ENCODE peak calls at places on chromosomes 12 and 14, in six cellular contexts. Q is lower lobe of right lung; S is HCT116; J is CD8-positive, alpha-beta T cell; M is A549; Y is upper lobe of right lung. W is an unnamed sample.
A peak's percentile ranks its signal among the peaks of the same experiment; 100 is the strongest.

GRCh38 chr12:51911788-51912711 is 4.7 kb downstream of the ACVRL1 start:
- DNase-seq in Q (peak; percentile 75), S (no peak), J (no peak), M (no peak), Y (peak; percentile 83), W (no peak)

GRCh38 chr12:130936566-130936965 is 17.1 kb upstream of the ADGRD1 start:
- DNase-seq in Q (no peak), S (no peak), J (no peak), M (no peak), Y (no peak), W (no peak)

GRCh38 chr12:53744730-53745129 is 7.0 kb downstream of the CISTR start:
- DNase-seq in Q (no peak), S (no peak), J (no peak), M (no peak), Y (no peak), W (no peak)

GRCh38 chr12:93092559-93092945 is 163.5 kb upstream of the EEA1 start:
- DNase-seq in Q (no peak), S (no peak), J (no peak), M (no peak), Y (no peak), W (no peak)

GRCh38 chr12:43063642-43064041 is 474.1 kb upstream of the PRICKLE1 start:
- DNase-seq in Q (no peak), S (no peak), J (no peak), M (no peak), Y (no peak), W (no peak)

GRCh38 chr14:103581206-103581605 is 18.4 kb downstream of the COA8 start:
- DNase-seq in Q (no peak), S (no peak), J (no peak), M (no peak), Y (no peak), W (no peak)

GRCh38 chr14:75513911-75514672 is 8.2 kb upstream of the BATF start:
- DNase-seq in Q (no peak), S (no peak), J (no peak), M (no peak), Y (no peak), W (no peak)

GRCh38 chr12:15227004-15227679 is 5.9 kb upstream of the RERG start:
- DNase-seq in Q (peak; percentile 52), S (peak; percentile 42), J (no peak), M (peak; percentile 61), Y (no peak), W (peak; percentile 33)

GRCh38 chr12:116222358-116222757 is 55.1 kb downstream of the MED13L start:
- DNase-seq in Q (no peak), S (peak; percentile 85), J (no peak), M (peak; percentile 77), Y (no peak), W (no peak)

GRCh38 chr12:29255061-29255460 is 106.0 kb downstream of the FAR2 start:
- DNase-seq in Q (no peak), S (no peak), J (no peak), M (no peak), Y (no peak), W (no peak)

GRCh38 chr12:82326905-82327503 is 31.2 kb downstream of the CCDC59 start:
- DNase-seq in Q (no peak), S (peak; percentile 19), J (no peak), M (peak; percentile 35), Y (no peak), W (no peak)

GRCh38 chr14:94021001-94021400 is 5.1 kb upstream of the OTUB2 start:
- DNase-seq in Q (no peak), S (no peak), J (no peak), M (peak; percentile 22), Y (no peak), W (no peak)

GRCh38 chr14:61147898-61148549 is 133.1 kb downstream of the TMEM30B start:
- DNase-seq in Q (no peak), S (peak; percentile 89), J (no peak), M (no peak), Y (no peak), W (no peak)

GRCh38 chr14:99189201-99189801 is 82.7 kb downstream of the BCL11B start:
- DNase-seq in Q (no peak), S (no peak), J (peak; percentile 58), M (no peak), Y (no peak), W (peak; percentile 65)

GRCh38 chr12:111636209-111636928 is 37.3 kb upstream of the ATXN2 start:
- DNase-seq in Q (peak; percentile 60), S (no peak), J (no peak), M (no peak), Y (peak; percentile 66), W (peak; percentile 58)

DNA sequence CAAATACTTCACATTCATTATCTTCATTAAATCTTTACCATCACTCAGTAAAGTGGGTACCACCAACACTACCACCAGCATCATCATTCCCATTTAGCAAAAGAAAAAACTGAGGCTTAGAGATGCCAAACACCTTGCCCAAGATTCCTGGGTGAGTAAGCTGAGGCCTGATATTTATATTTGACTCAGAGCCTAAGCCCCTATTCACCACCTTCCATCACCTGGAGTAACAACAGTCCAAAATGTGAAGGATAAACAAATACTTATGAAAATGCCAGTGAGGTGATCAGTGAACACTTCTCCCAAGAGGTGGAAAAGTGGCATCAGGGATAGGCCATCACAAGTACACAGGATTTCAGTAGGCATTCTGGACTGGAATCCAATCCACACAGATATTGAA is 3.7 kb downstream of the SLC38A1 start:
- DNase-seq in Q (no peak), S (no peak), J (no peak), M (no peak), Y (no peak), W (no peak)
- H3K27ac ChIP-seq in Q (no peak overlapping the region), S (no peak overlapping the region), J (peak overlapping the region; percentile 8), M (no peak overlapping the region), Y (no peak overlapping the region), W (no peak overlapping the region)

GRCh38 chr14:100634026-100634425 is 46.8 kb upstream of the BEGAIN start:
- DNase-seq in Q (no peak), S (no peak), J (no peak), M (no peak), Y (no peak), W (no peak)
- TF ChIP-seq CTCF in Q (no peak), S (no peak), J (no peak), M (no peak), Y (no peak), W (no peak)

GRCh38 chr12:57835366-57836288 is 10.9 kb downstream of the CTDSP2 start:
- DNase-seq in Q (no peak), S (no peak), J (no peak), M (no peak), Y (no peak), W (no peak)

GRCh38 chr12:57839996-57840395 is 6.5 kb downstream of the CTDSP2 start:
- DNase-seq in Q (no peak), S (no peak), J (no peak), M (no peak), Y (no peak), W (no peak)

GRCh38 chr12:57836442-57837375 is 9.8 kb downstream of the CTDSP2 start:
- DNase-seq in Q (no peak), S (no peak), J (no peak), M (no peak), Y (peak; percentile 76), W (peak; percentile 92)

GRCh38 chr12:57838594-57839302 is 7.8 kb downstream of the CTDSP2 start:
- DNase-seq in Q (no peak), S (no peak), J (no peak), M (no peak), Y (no peak), W (no peak)

DNA sequence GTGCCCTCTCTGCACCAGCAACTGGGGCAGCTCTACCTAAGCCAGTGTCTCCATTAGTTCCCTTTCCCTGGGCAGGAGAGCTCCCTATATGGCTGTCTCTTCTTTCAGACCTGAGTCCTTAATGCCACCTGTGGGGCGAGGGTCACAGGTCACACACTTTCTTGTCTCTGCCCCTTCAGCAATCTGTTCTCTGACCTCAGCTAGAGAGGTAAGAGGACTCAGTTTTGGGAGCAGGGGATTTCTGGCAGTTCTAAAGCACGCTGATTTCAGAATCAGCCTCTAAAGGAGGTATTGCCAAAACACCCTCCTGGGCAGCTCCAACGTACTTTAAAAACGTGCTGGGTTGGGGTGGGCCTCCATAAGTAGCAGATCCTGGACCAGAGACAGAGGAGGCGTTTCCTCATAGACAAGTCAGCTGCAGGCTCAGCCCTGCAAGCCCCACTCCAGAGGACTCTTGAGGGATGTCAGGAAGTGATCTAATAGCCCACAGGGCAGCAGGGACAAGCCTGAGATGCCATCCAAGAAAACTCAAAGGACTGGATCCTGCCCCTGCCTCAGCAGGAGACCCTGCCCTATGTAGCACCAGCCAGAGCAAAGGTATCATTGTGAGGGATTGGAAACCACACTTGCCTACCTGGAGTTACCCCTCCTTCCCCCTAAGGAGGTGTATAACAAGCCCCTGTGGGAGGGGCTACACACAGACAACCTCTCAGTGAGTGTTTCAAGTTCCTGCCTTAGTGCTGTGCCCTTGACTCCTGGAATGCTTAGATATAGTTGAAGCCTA is 8.6 kb downstream of the CTDSP2 start:
- DNase-seq in Q (peak; percentile 72), S (no peak), J (no peak), M (no peak), Y (peak; percentile 76), W (no peak)
- H3K27ac ChIP-seq in Q (peak overlapping the region; percentile 67), S (no peak overlapping the region), J (peak overlapping the region; percentile 3), M (no peak overlapping the region), Y (peak overlapping the region; percentile 68), W (peak overlapping the region; percentile 32)

DNA sequence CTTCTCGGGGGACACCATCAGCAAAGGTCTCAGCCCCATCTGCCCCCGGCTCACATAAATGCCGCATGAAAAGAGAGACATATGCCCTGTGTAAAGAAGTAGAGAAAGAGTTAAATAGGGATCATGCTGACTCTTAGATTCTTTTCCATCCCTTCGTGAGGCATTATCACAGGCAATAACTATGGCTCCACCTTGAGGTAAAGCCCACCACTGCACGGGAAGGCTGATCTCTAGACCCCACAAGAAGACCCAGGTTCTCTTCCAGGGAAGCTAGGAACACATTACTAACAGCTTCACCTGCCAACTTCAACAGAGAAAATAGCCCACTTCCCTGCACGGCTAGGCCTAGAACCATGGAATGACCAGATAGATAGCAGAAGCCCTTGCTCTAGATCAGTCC is 14.1 kb upstream of the NOP2 start:
- DNase-seq in Q (no peak), S (no peak), J (no peak), M (peak; percentile 25), Y (no peak), W (no peak)
- TF ChIP-seq CTCF in Q (no peak), S (peak; percentile 41), J (no peak), M (peak; percentile 28), Y (no peak), W (no peak)

GRCh38 chr12:121403721-121404120 is 3.8 kb downstream of the RNF34 start:
- DNase-seq in Q (no peak), S (no peak), J (no peak), M (no peak), Y (no peak), W (no peak)
- H3K27ac ChIP-seq in Q (no peak overlapping the region), S (no peak overlapping the region), J (no peak overlapping the region), M (no peak overlapping the region), Y (no peak overlapping the region), W (no peak overlapping the region)

DNA sequence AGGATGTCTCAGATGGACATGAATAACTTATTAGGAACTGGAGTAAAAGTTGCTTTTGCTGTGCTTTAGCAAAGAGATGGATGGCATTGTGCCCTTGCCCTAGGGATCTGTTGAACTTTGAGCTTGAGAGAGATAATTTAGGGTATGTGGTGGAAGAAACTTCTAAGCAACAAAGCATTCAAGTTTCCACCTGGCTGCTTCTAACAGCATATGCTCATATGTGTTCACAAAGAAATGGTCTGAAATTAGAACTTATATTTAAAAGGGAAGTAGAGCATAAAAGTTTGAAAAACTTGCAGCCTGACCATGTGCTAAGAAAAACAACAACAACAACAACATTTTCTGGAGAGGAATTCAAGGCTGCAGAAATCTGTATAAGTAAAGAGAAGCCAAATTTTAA is 7.9 kb upstream of the CPSF6 start:
- DNase-seq in Q (no peak), S (no peak), J (no peak), M (no peak), Y (no peak), W (no peak)
- TF ChIP-seq CTCF in Q (no peak), S (no peak), J (no peak), M (no peak), Y (no peak), W (no peak)

W was measured in dorsolateral prefrontal cortex.